ENCODE peak calls at places on chromosome 13, in eight cellular contexts. Z, X, N, W, O, B, S and D are unnamed samples.

GRCh38 chr13:83065136-83065535 is 817.1 kb downstream of the SLITRK1 start:
- DNase-seq in Z (no peak), B (peak; percentile 61), X (peak; percentile 89), N (peak; percentile 97), S (no peak), W (peak; percentile 96), O (peak; percentile 92), D (no peak)

GRCh38 chr13:84497613-84498012 is 615.3 kb upstream of the SLITRK1 start:
- DNase-seq in X (no peak), O (no peak), S (no peak), N (no peak), B (no peak), W (no peak), Z (no peak), D (no peak)

GRCh38 chr13:96025283-96025682 is 27.9 kb downstream of the UGGT2 start:
- DNase-seq in Z (no peak), O (peak; percentile 14), W (peak; percentile 15), N (peak; percentile 6), X (no peak), S (no peak), B (no peak), D (no peak)

GRCh38 chr13:105918842-105919741 is 616.4 kb downstream of the EFNB2 start:
- DNase-seq in W (peak; percentile 12), X (peak; percentile 6), N (peak; percentile 57), S (no peak), O (peak; percentile 75), Z (peak; percentile 54), B (peak; percentile 83), D (no peak)

GRCh38 chr13:77533875-77534788 is 1.4 kb upstream of the SCEL start:
- DNase-seq in W (no peak), N (no peak), O (no peak), Z (no peak), S (no peak), X (no peak), B (no peak), D (no peak)

GRCh38 chr13:21033224-21033855 is 28.0 kb downstream of the LATS2 start:
- DNase-seq in O (peak; percentile 63), Z (peak; percentile 69), B (peak; percentile 44), N (peak; percentile 68), W (peak; percentile 58), X (no peak), S (no peak), D (no peak)

GRCh38 chr13:51331354-51331861 is 8.1 kb upstream of the SERPINE3 start:
- DNase-seq in O (no peak), B (no peak), W (no peak), S (no peak), N (no peak), Z (no peak), X (no peak), D (peak; percentile 53)

GRCh38 chr13:96020155-96020575 is 33.0 kb downstream of the UGGT2 start:
- DNase-seq in B (peak; percentile 70), O (peak; percentile 93), X (peak; percentile 57), Z (peak; percentile 49), W (peak; percentile 83), S (peak; percentile 14), N (peak; percentile 84), D (peak; percentile 46)

GRCh38 chr13:21060063-21060826 is 1.1 kb downstream of the LATS2 start:
- DNase-seq in S (no peak), X (no peak), W (peak; percentile 57), O (peak; percentile 64), Z (peak; percentile 52), N (peak; percentile 60), B (peak; percentile 30), D (peak; percentile 47)

GRCh38 chr13:42136518-42136917 is 88.1 kb downstream of the DGKH start:
- DNase-seq in X (no peak), Z (no peak), S (no peak), W (no peak), B (no peak), N (no peak), O (no peak), D (no peak)

GRCh38 chr13:111302045-111302722 is 18.3 kb upstream of the TEX29 start:
- DNase-seq in W (no peak), O (no peak), B (no peak), S (no peak), Z (no peak), N (no peak), X (no peak), D (no peak)

GRCh38 chr13:75153834-75154233 is 328.1 kb downstream of the TBC1D4 start:
- DNase-seq in S (no peak), W (peak; percentile 43), X (no peak), B (peak; percentile 8), Z (no peak), O (peak; percentile 69), N (peak; percentile 70), D (no peak)

GRCh38 chr13:74134777-74135305 is 637 bp upstream of the KLF12 start:
- DNase-seq in S (peak; percentile 60), W (no peak), B (peak; percentile 47), O (no peak), X (no peak), N (peak; percentile 33), Z (peak; percentile 67), D (no peak)

GRCh38 chr13:99265823-99266426 is 7.7 kb upstream of the GPR18 start:
- DNase-seq in S (peak; percentile 61), Z (no peak), B (peak; percentile 60), N (peak; percentile 68), X (peak; percentile 49), W (peak; percentile 71), O (peak; percentile 81), D (no peak)
- TF ChIP-seq CTCF in S (peak; percentile 78), Z (peak; percentile 65), B (peak; percentile 57), N (peak; percentile 56), X (peak; percentile 64), W (peak; percentile 64), O (peak; percentile 65), D (peak; percentile 58)

DNA sequence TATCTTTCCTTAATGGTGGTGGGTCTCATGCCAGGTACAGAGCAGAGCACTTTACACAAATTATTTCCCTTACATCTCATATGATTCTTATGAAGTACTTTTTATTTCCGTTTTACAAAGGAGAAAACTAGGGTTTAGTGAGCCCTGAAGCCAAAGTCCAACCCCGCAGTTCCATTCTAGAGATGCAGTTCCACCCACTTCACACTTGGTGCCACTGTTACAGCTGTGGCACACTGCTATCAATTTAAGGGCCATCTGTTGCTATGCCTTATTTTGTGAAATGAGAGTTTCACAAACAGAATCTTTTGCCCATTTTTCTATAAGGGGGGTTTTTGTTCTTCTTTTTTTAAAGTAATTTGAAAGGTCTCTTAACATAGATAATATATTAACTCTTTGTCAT is 12.9 kb downstream of the MIPEP start:
- DNase-seq in O (peak; percentile 50), W (peak; percentile 24), B (peak; percentile 16), S (peak; percentile 19), Z (no peak), X (no peak), N (peak; percentile 31), D (no peak)
- TF ChIP-seq CTCF in O (peak; percentile 67), W (peak; percentile 46), B (peak; percentile 27), S (peak; percentile 70), Z (peak; percentile 27), X (peak; percentile 67), N (peak; percentile 51), D (peak; percentile 18)

DNA sequence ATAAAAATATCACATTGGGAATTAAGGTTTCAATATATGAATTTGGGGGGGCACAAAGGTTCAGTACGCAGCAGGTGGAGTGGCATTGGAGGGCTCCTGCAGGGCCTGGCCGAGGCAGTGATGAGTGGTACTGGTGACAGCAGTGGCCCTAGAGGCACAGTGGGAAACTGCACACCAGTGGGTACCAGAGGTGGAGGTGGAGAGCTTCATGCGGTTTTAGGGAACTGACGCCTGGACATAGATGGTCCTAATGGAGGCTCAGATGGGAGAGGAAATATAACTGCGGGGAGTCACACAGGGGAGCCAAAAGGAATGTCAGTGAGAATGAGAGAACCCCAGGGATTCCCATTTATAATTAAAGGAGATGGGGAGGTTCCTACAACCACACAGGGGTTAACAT is 156.2 kb downstream of the COG6 start:
- DNase-seq in B (no peak), X (no peak), S (no peak), Z (no peak), W (no peak), N (no peak), O (no peak), D (no peak)
- TF ChIP-seq CTCF in B (no peak), X (no peak), S (peak; percentile 52), Z (no peak), W (no peak), N (no peak), O (no peak), D (no peak)

GRCh38 chr13:66492479-66492878 is 737.7 kb downstream of the PCDH9 start:
- DNase-seq in X (no peak), B (peak; percentile 26), S (peak; percentile 90), W (no peak), O (no peak), N (no peak), Z (no peak), D (no peak)
- TF ChIP-seq CTCF in X (no peak), B (peak; percentile 29), S (peak; percentile 57), W (no peak), O (peak; percentile 49), N (peak; percentile 18), Z (no peak), D (no peak)

GRCh38 chr13:30705672-30706071 is 29.7 kb upstream of the ALOX5AP start:
- DNase-seq in B (peak; percentile 65), S (no peak), X (no peak), W (no peak), Z (no peak), N (no peak), O (no peak), D (no peak)

GRCh38 chr13:30704596-30704995 is 30.7 kb upstream of the ALOX5AP start:
- DNase-seq in W (no peak), N (no peak), B (no peak), S (no peak), O (no peak), Z (no peak), X (no peak), D (no peak)

GRCh38 chr13:30700364-30700763 is 35.0 kb upstream of the ALOX5AP start:
- DNase-seq in S (no peak), B (no peak), Z (no peak), X (no peak), N (no peak), O (no peak), W (no peak), D (no peak)

GRCh38 chr13:30698488-30699005 is 36.8 kb upstream of the ALOX5AP start:
- DNase-seq in W (no peak), Z (no peak), B (no peak), N (no peak), O (no peak), X (no peak), S (no peak), D (no peak)

GRCh38 chr13:30702006-30702405 is 33.3 kb upstream of the ALOX5AP start:
- DNase-seq in B (no peak), O (no peak), W (no peak), S (no peak), N (no peak), Z (no peak), X (no peak), D (no peak)
- TF ChIP-seq CTCF in B (no peak), O (no peak), W (no peak), S (peak; percentile 27), N (no peak), Z (no peak), X (no peak), D (no peak)